ENCODE peak calls at places on chromosomes 5 and 9, in six cellular contexts. One of them, this sample, is unnamed.

GRCh38 chr9:14314929-14315753 is 1.2 kb upstream of the NFIB start:
- DNase-seq in spleen: peak; percentile 85
- DNase-seq in NT2/D1: peak; percentile 46
- DNase-seq in CD8-positive, alpha-beta memory T cell: peak; percentile 18
- DNase-seq in CD8-positive, alpha-beta T cell: no peak
- DNase-seq in ovary: peak; percentile 95
- DNase-seq in this sample: peak; percentile 62

GRCh38 chr5:32767948-32768427 is 56.9 kb downstream of the NPR3 start:
- DNase-seq in ovary: no peak
- DNase-seq in CD8-positive, alpha-beta T cell: no peak
- DNase-seq in NT2/D1: no peak
- DNase-seq in CD8-positive, alpha-beta memory T cell: no peak
- DNase-seq in spleen: no peak
- DNase-seq in this sample: peak; percentile 100

GRCh38 chr9:111928342-111928720 is 31.7 kb downstream of the UGCG start:
- DNase-seq in NT2/D1: no peak
- DNase-seq in CD8-positive, alpha-beta memory T cell: no peak
- DNase-seq in spleen: no peak
- DNase-seq in CD8-positive, alpha-beta T cell: no peak
- DNase-seq in ovary: no peak
- DNase-seq in this sample: no peak

GRCh38 chr9:37984672-37985611 is 81.0 kb upstream of the SLC25A51 start:
- DNase-seq in CD8-positive, alpha-beta memory T cell: no peak
- DNase-seq in NT2/D1: no peak
- DNase-seq in CD8-positive, alpha-beta T cell: no peak
- DNase-seq in ovary: no peak
- DNase-seq in spleen: peak; percentile 47
- DNase-seq in this sample: peak; percentile 55

GRCh38 chr5:98519530-98519929 is 253.9 kb upstream of the RGMB start:
- DNase-seq in CD8-positive, alpha-beta T cell: no peak
- DNase-seq in NT2/D1: no peak
- DNase-seq in spleen: no peak
- DNase-seq in CD8-positive, alpha-beta memory T cell: no peak
- DNase-seq in ovary: no peak
- DNase-seq in this sample: no peak

GRCh38 chr5:10301842-10302610 is 5.7 kb downstream of the CMBL start:
- DNase-seq in CD8-positive, alpha-beta T cell: no peak
- DNase-seq in spleen: peak; percentile 86
- DNase-seq in ovary: no peak
- DNase-seq in CD8-positive, alpha-beta memory T cell: no peak
- DNase-seq in NT2/D1: no peak
- DNase-seq in this sample: peak; percentile 67

GRCh38 chr5:131521252-131521651 is 113.8 kb downstream of the RAPGEF6 start:
- DNase-seq in ovary: no peak
- DNase-seq in spleen: no peak
- DNase-seq in CD8-positive, alpha-beta T cell: no peak
- DNase-seq in NT2/D1: no peak
- DNase-seq in CD8-positive, alpha-beta memory T cell: no peak
- DNase-seq in this sample: peak; percentile 83

GRCh38 chr9:13445123-13445522 is 165.6 kb upstream of the MPDZ start:
- DNase-seq in spleen: no peak
- DNase-seq in NT2/D1: no peak
- DNase-seq in CD8-positive, alpha-beta T cell: no peak
- DNase-seq in CD8-positive, alpha-beta memory T cell: no peak
- DNase-seq in ovary: no peak
- DNase-seq in this sample: no peak

GRCh38 chr5:116445311-116445710 is 129.3 kb downstream of the SEMA6A start:
- DNase-seq in ovary: no peak
- DNase-seq in CD8-positive, alpha-beta T cell: no peak
- DNase-seq in NT2/D1: no peak
- DNase-seq in spleen: no peak
- DNase-seq in CD8-positive, alpha-beta memory T cell: no peak
- DNase-seq in this sample: no peak

GRCh38 chr5:37637165-37637845 is 202.5 kb downstream of the GDNF start:
- DNase-seq in ovary: no peak
- DNase-seq in spleen: no peak
- DNase-seq in CD8-positive, alpha-beta T cell: no peak
- DNase-seq in CD8-positive, alpha-beta memory T cell: no peak
- DNase-seq in NT2/D1: no peak
- DNase-seq in this sample: peak; percentile 56

GRCh38 chr5:67355135-67355729 is 158.6 kb upstream of the CD180 start:
- DNase-seq in ovary: no peak
- DNase-seq in CD8-positive, alpha-beta memory T cell: no peak
- DNase-seq in CD8-positive, alpha-beta T cell: no peak
- DNase-seq in NT2/D1: no peak
- DNase-seq in spleen: no peak
- DNase-seq in this sample: no peak

GRCh38 chr9:136328011-136328621 is 777 bp downstream of the GPSM1 start:
- DNase-seq in CD8-positive, alpha-beta memory T cell: no peak
- DNase-seq in spleen: no peak
- DNase-seq in NT2/D1: no peak
- DNase-seq in ovary: peak; percentile 62
- DNase-seq in CD8-positive, alpha-beta T cell: no peak
- DNase-seq in this sample: peak; percentile 17

GRCh38 chr9:95552814-95553546 is 36.2 kb upstream of the PTCH1 start:
- DNase-seq in ovary: peak; percentile 56
- DNase-seq in CD8-positive, alpha-beta T cell: no peak
- DNase-seq in spleen: peak; percentile 79
- DNase-seq in NT2/D1: peak; percentile 84
- DNase-seq in CD8-positive, alpha-beta memory T cell: no peak
- DNase-seq in this sample: peak; percentile 3

GRCh38 chr9:131800885-131801284 is 61.0 kb upstream of the RAPGEF1 start:
- DNase-seq in CD8-positive, alpha-beta memory T cell: no peak
- DNase-seq in NT2/D1: no peak
- DNase-seq in ovary: no peak
- DNase-seq in CD8-positive, alpha-beta T cell: no peak
- DNase-seq in spleen: no peak
- DNase-seq in this sample: no peak

GRCh38 chr9:32405506-32405905 is 21.1 kb downstream of the ACO1 start:
- DNase-seq in CD8-positive, alpha-beta memory T cell: no peak
- DNase-seq in ovary: no peak
- DNase-seq in NT2/D1: no peak
- DNase-seq in CD8-positive, alpha-beta T cell: no peak
- DNase-seq in spleen: no peak
- DNase-seq in this sample: peak; percentile 59

GRCh38 chr9:82606761-82607382 is 456.1 kb downstream of the RASEF start:
- DNase-seq in CD8-positive, alpha-beta T cell: no peak
- DNase-seq in spleen: no peak
- DNase-seq in NT2/D1: peak; percentile 70
- DNase-seq in CD8-positive, alpha-beta memory T cell: no peak
- DNase-seq in ovary: peak; percentile 26
- DNase-seq in this sample: peak; percentile 67

GRCh38 chr5:133365326-133365725 is 247.0 kb downstream of the FSTL4 start:
- DNase-seq in spleen: no peak
- DNase-seq in NT2/D1: no peak
- DNase-seq in CD8-positive, alpha-beta memory T cell: no peak
- DNase-seq in CD8-positive, alpha-beta T cell: no peak
- DNase-seq in ovary: no peak
- DNase-seq in this sample: no peak

GRCh38 chr5:453725-454481 is 10.9 kb downstream of the EXOC3 start:
- DNase-seq in CD8-positive, alpha-beta T cell: no peak
- DNase-seq in ovary: peak; percentile 11
- DNase-seq in NT2/D1: no peak
- DNase-seq in spleen: peak; percentile 67
- DNase-seq in CD8-positive, alpha-beta memory T cell: no peak
- DNase-seq in this sample: peak; percentile 78

GRCh38 chr5:135921388-135921787 is 25.7 kb upstream of the IL9 start:
- DNase-seq in CD8-positive, alpha-beta T cell: no peak
- DNase-seq in spleen: no peak
- DNase-seq in CD8-positive, alpha-beta memory T cell: no peak
- DNase-seq in ovary: no peak
- DNase-seq in NT2/D1: no peak
- DNase-seq in this sample: peak; percentile 65

GRCh38 chr5:81633916-81634315 is 117.0 kb downstream of the SSBP2 start:
- DNase-seq in CD8-positive, alpha-beta T cell: no peak
- DNase-seq in CD8-positive, alpha-beta memory T cell: no peak
- DNase-seq in ovary: no peak
- DNase-seq in spleen: no peak
- DNase-seq in NT2/D1: no peak
- DNase-seq in this sample: no peak

GRCh38 chr9:92971776-92972175 is 24.5 kb downstream of the FGD3 start:
- DNase-seq in CD8-positive, alpha-beta T cell: no peak
- DNase-seq in spleen: no peak
- DNase-seq in NT2/D1: no peak
- DNase-seq in ovary: no peak
- DNase-seq in CD8-positive, alpha-beta memory T cell: no peak
- DNase-seq in this sample: no peak

GRCh38 chr9:133098871-133099270 is 22.2 kb downstream of the RALGDS start:
- DNase-seq in spleen: peak; percentile 63
- DNase-seq in NT2/D1: no peak
- DNase-seq in ovary: no peak
- DNase-seq in CD8-positive, alpha-beta T cell: no peak
- DNase-seq in CD8-positive, alpha-beta memory T cell: no peak
- DNase-seq in this sample: no peak

GRCh38 chr5:3322642-3323041 is 273.0 kb upstream of the IRX1 start:
- DNase-seq in spleen: no peak
- DNase-seq in NT2/D1: no peak
- DNase-seq in CD8-positive, alpha-beta T cell: no peak
- DNase-seq in CD8-positive, alpha-beta memory T cell: no peak
- DNase-seq in ovary: no peak
- DNase-seq in this sample: no peak

GRCh38 chr5:34826347-34826746 is 12.6 kb upstream of the TTC23L start:
- DNase-seq in NT2/D1: no peak
- DNase-seq in ovary: no peak
- DNase-seq in CD8-positive, alpha-beta T cell: no peak
- DNase-seq in spleen: no peak
- DNase-seq in CD8-positive, alpha-beta memory T cell: no peak
- DNase-seq in this sample: no peak

GRCh38 chr5:6713274-6714181 is at the start of gene TENT4A:
- DNase-seq in NT2/D1: no peak
- DNase-seq in CD8-positive, alpha-beta memory T cell: peak; percentile 28
- DNase-seq in spleen: peak; percentile 93
- DNase-seq in ovary: peak; percentile 51
- DNase-seq in CD8-positive, alpha-beta T cell: peak; percentile 24
- DNase-seq in this sample: no peak

GRCh38 chr5:134446938-134447337 is 35.3 kb upstream of the CDKN2AIPNL start:
- DNase-seq in ovary: no peak
- DNase-seq in CD8-positive, alpha-beta memory T cell: no peak
- DNase-seq in CD8-positive, alpha-beta T cell: no peak
- DNase-seq in spleen: peak; percentile 76
- DNase-seq in NT2/D1: no peak
- DNase-seq in this sample: no peak

GRCh38 chr9:118652935-118653334 is 716.3 kb downstream of the BRINP1 start:
- DNase-seq in spleen: no peak
- DNase-seq in NT2/D1: no peak
- DNase-seq in CD8-positive, alpha-beta memory T cell: no peak
- DNase-seq in ovary: no peak
- DNase-seq in CD8-positive, alpha-beta T cell: no peak
- DNase-seq in this sample: peak; percentile 80

GRCh38 chr5:67972027-67972822 is 243.3 kb upstream of the PIK3R1 start:
- DNase-seq in NT2/D1: no peak
- DNase-seq in CD8-positive, alpha-beta T cell: no peak
- DNase-seq in spleen: no peak
- DNase-seq in ovary: no peak
- DNase-seq in CD8-positive, alpha-beta memory T cell: no peak
- DNase-seq in this sample: no peak

GRCh38 chr5:51242453-51242852 is 140.8 kb upstream of the ISL1 start:
- DNase-seq in NT2/D1: no peak
- DNase-seq in ovary: no peak
- DNase-seq in spleen: no peak
- DNase-seq in CD8-positive, alpha-beta T cell: no peak
- DNase-seq in CD8-positive, alpha-beta memory T cell: no peak
- DNase-seq in this sample: peak; percentile 19

GRCh38 chr5:5523066-5523505 is 100.6 kb downstream of the ICE1 start:
- DNase-seq in CD8-positive, alpha-beta T cell: peak; percentile 13
- DNase-seq in spleen: no peak
- DNase-seq in CD8-positive, alpha-beta memory T cell: peak; percentile 7
- DNase-seq in NT2/D1: no peak
- DNase-seq in ovary: no peak
- DNase-seq in this sample: no peak

GRCh38 chr9:86202338-86202882 is 57.0 kb downstream of the C9orf153 start:
- DNase-seq in spleen: no peak
- DNase-seq in CD8-positive, alpha-beta T cell: peak; percentile 17
- DNase-seq in CD8-positive, alpha-beta memory T cell: no peak
- DNase-seq in ovary: no peak
- DNase-seq in NT2/D1: peak; percentile 15
- DNase-seq in this sample: peak; percentile 55

GRCh38 chr5:15366676-15367391 is 133.1 kb upstream of the FBXL7 start:
- DNase-seq in CD8-positive, alpha-beta T cell: no peak
- DNase-seq in spleen: no peak
- DNase-seq in NT2/D1: no peak
- DNase-seq in ovary: no peak
- DNase-seq in CD8-positive, alpha-beta memory T cell: no peak
- DNase-seq in this sample: peak; percentile 44
- H3K4me3 ChIP-seq in CD8-positive, alpha-beta T cell: no peak overlapping the region
- H3K4me3 ChIP-seq in spleen: no peak overlapping the region
- H3K4me3 ChIP-seq in NT2/D1: no peak overlapping the region
- H3K4me3 ChIP-seq in ovary: no peak overlapping the region
- H3K4me3 ChIP-seq in CD8-positive, alpha-beta memory T cell: no peak overlapping the region
- H3K4me3 ChIP-seq in this sample: no peak overlapping the region

GRCh38 chr9:128005938-128006337 is 25.1 kb upstream of the EEIG1 start:
- DNase-seq in NT2/D1: no peak
- DNase-seq in CD8-positive, alpha-beta T cell: no peak
- DNase-seq in spleen: peak; percentile 90
- DNase-seq in CD8-positive, alpha-beta memory T cell: no peak
- DNase-seq in ovary: peak; percentile 46
- DNase-seq in this sample: no peak
- H3K36me3 ChIP-seq in NT2/D1: no peaks in the 10 kb centered on the region
- H3K36me3 ChIP-seq in CD8-positive, alpha-beta T cell: no peaks in the 10 kb centered on the region
- H3K36me3 ChIP-seq in spleen: no peaks in the 10 kb centered on the region
- H3K36me3 ChIP-seq in CD8-positive, alpha-beta memory T cell: no peaks in the 10 kb centered on the region
- H3K36me3 ChIP-seq in ovary: no peaks in the 10 kb centered on the region
- H3K36me3 ChIP-seq in this sample: no peaks in the 10 kb centered on the region

GRCh38 chr9:121599872-121600585 is 51.4 kb upstream of the DAB2IP start:
- DNase-seq in spleen: no peak
- DNase-seq in CD8-positive, alpha-beta T cell: no peak
- DNase-seq in ovary: no peak
- DNase-seq in CD8-positive, alpha-beta memory T cell: no peak
- DNase-seq in NT2/D1: no peak
- DNase-seq in this sample: no peak

GRCh38 chr9:121597693-121598166 is 53.7 kb upstream of the DAB2IP start:
- DNase-seq in NT2/D1: no peak
- DNase-seq in CD8-positive, alpha-beta memory T cell: no peak
- DNase-seq in CD8-positive, alpha-beta T cell: no peak
- DNase-seq in spleen: no peak
- DNase-seq in ovary: no peak
- DNase-seq in this sample: no peak

GRCh38 chr9:121601234-121601633 is 50.2 kb upstream of the DAB2IP start:
- DNase-seq in NT2/D1: no peak
- DNase-seq in CD8-positive, alpha-beta T cell: no peak
- DNase-seq in spleen: no peak
- DNase-seq in CD8-positive, alpha-beta memory T cell: no peak
- DNase-seq in ovary: no peak
- DNase-seq in this sample: peak; percentile 60

GRCh38 chr9:121598167-121599000 is 53.0 kb upstream of the DAB2IP start:
- DNase-seq in CD8-positive, alpha-beta memory T cell: no peak
- DNase-seq in spleen: no peak
- DNase-seq in CD8-positive, alpha-beta T cell: no peak
- DNase-seq in ovary: peak; percentile 87
- DNase-seq in NT2/D1: peak; percentile 91
- DNase-seq in this sample: peak; percentile 78

GRCh38 chr9:121599186-121599871 is 52.1 kb upstream of the DAB2IP start:
- DNase-seq in CD8-positive, alpha-beta T cell: no peak
- DNase-seq in CD8-positive, alpha-beta memory T cell: no peak
- DNase-seq in ovary: peak; percentile 79
- DNase-seq in spleen: no peak
- DNase-seq in NT2/D1: peak; percentile 68
- DNase-seq in this sample: peak; percentile 15
- H3K4me3 ChIP-seq in CD8-positive, alpha-beta T cell: no peak overlapping the region
- H3K4me3 ChIP-seq in CD8-positive, alpha-beta memory T cell: no peak overlapping the region
- H3K4me3 ChIP-seq in ovary: peak overlapping the region; percentile 80
- H3K4me3 ChIP-seq in spleen: peak overlapping the region; percentile 15
- H3K4me3 ChIP-seq in NT2/D1: peak overlapping the region; percentile 75
- H3K4me3 ChIP-seq in this sample: peak overlapping the region; percentile 58

GRCh38 chr5:74360535-74361210 is 279.9 kb downstream of the ENC1 start:
- DNase-seq in spleen: no peak
- DNase-seq in CD8-positive, alpha-beta T cell: no peak
- DNase-seq in NT2/D1: no peak
- DNase-seq in ovary: no peak
- DNase-seq in CD8-positive, alpha-beta memory T cell: no peak
- DNase-seq in this sample: no peak
- H3K36me3 ChIP-seq in spleen: no peaks in the 10 kb centered on the region
- H3K36me3 ChIP-seq in CD8-positive, alpha-beta T cell: no peaks in the 10 kb centered on the region
- H3K36me3 ChIP-seq in NT2/D1: no peaks in the 10 kb centered on the region
- H3K36me3 ChIP-seq in ovary: no peaks in the 10 kb centered on the region
- H3K36me3 ChIP-seq in CD8-positive, alpha-beta memory T cell: no peaks in the 10 kb centered on the region
- H3K36me3 ChIP-seq in this sample: no peaks in the 10 kb centered on the region